ENCODE peak calls at places on chromosomes 13 and 19, in ten cellular contexts. V is brain microvascular endothelial cell; D is activated CD4-positive, alpha-beta T cell treated with anti-CD3 and anti-CD28 coated beads, Interleukin-2, amount 50 U/mL, for 48 hours; R is neuronal stem cell; C is PC-9; J is thoracic aorta; M is AG20443; X is stomach; F is T-helper 1 cell; P is ascending aorta. T is an unnamed sample.

GRCh38 chr19:53865918-53866696 is 1.6 kb upstream of the MYADM start:
- DNase-seq in V (no peak), D (peak), R (peak), C (peak), J (no peak), M (peak), X (peak), F (peak), P (no peak), T (peak)

GRCh38 chr19:34041922-34042521 is 130.3 kb upstream of the LSM14A start:
- DNase-seq in V (peak), D (peak), R (peak), C (peak), J (peak), M (peak), X (peak), F (peak), P (no peak), T (peak)

GRCh38 chr19:51034704-51035103 is at the start of gene KLK12:
- DNase-seq in V (no peak), D (no peak), R (no peak), C (peak), J (no peak), M (no peak), X (no peak), F (no peak), P (no peak), T (no peak)

GRCh38 chr13:25319781-25320180 is 18.4 kb downstream of the NUP58 start:
- DNase-seq in V (no peak), D (no peak), R (no peak), C (no peak), J (no peak), M (no peak), X (no peak), F (no peak), P (no peak), T (no peak)

GRCh38 chr13:30299746-30300145 is 7.6 kb downstream of the KATNAL1 start:
- DNase-seq in V (no peak), D (no peak), R (no peak), C (no peak), J (no peak), M (no peak), X (no peak), F (no peak), P (no peak), T (no peak)

GRCh38 chr13:48801255-48801654 is 147.5 kb downstream of the CYSLTR2 start:
- DNase-seq in V (peak), D (no peak), R (no peak), C (no peak), J (no peak), M (peak), X (no peak), F (no peak), P (no peak), T (no peak)

GRCh38 chr19:4374451-4375163 is 25.7 kb downstream of the SH3GL1 start:
- DNase-seq in V (peak), D (no peak), R (no peak), C (peak), J (peak), M (peak), X (peak), F (no peak), P (peak), T (peak)

GRCh38 chr13:101157261-101157660 is 259.0 kb downstream of the NALCN start:
- DNase-seq in V (no peak), D (no peak), R (no peak), C (peak), J (no peak), M (peak), X (no peak), F (no peak), P (no peak), T (no peak)

GRCh38 chr19:48250290-48251025 is 5.3 kb downstream of the CARD8 start:
- DNase-seq in V (no peak), D (no peak), R (no peak), C (no peak), J (no peak), M (no peak), X (no peak), F (no peak), P (no peak), T (no peak)

GRCh38 chr13:31421756-31422155 is 222.0 kb downstream of the B3GLCT start:
- DNase-seq in V (no peak), D (no peak), R (no peak), C (no peak), J (no peak), M (no peak), X (no peak), F (no peak), P (no peak), T (no peak)

GRCh38 chr13:31042084-31042483 is 109.6 kb downstream of the TEX26 start:
- DNase-seq in V (no peak), D (no peak), R (no peak), C (no peak), J (no peak), M (no peak), X (no peak), F (no peak), P (no peak), T (no peak)

GRCh38 chr19:40625406-40626120 is 24.4 kb downstream of the LTBP4 start:
- DNase-seq in V (no peak), D (no peak), R (no peak), C (no peak), J (no peak), M (no peak), X (no peak), F (no peak), P (no peak), T (no peak)

GRCh38 chr19:38735257-38735686 is 9.0 kb downstream of the CAPN12 start:
- DNase-seq in V (no peak), D (peak), R (no peak), C (peak), J (no peak), M (no peak), X (peak), F (peak), P (no peak), T (no peak)

GRCh38 chr19:12785431-12786011 is 5.8 kb upstream of the JUNB start:
- DNase-seq in V (no peak), D (peak), R (no peak), C (no peak), J (no peak), M (no peak), X (no peak), F (no peak), P (no peak), T (peak)

GRCh38 chr13:90239130-90239529 is 1108.4 kb upstream of the MIR17HG start:
- DNase-seq in V (no peak), D (no peak), R (no peak), C (no peak), J (no peak), M (no peak), X (no peak), F (no peak), P (no peak), T (no peak)

GRCh38 chr13:42746846-42747245 is 34.5 kb upstream of the FAM216B start:
- DNase-seq in V (no peak), D (no peak), R (no peak), C (no peak), J (no peak), M (no peak), X (no peak), F (no peak), P (no peak), T (no peak)

GRCh38 chr13:110044521-110045200 is 258.3 kb upstream of the IRS2 start:
- DNase-seq in V (no peak), D (no peak), R (no peak), C (no peak), J (no peak), M (peak), X (no peak), F (no peak), P (no peak), T (no peak)

GRCh38 chr19:47020132-47020805 is 632 bp downstream of the NPAS1 start:
- DNase-seq in V (no peak), D (no peak), R (no peak), C (no peak), J (no peak), M (peak), X (no peak), F (no peak), P (no peak), T (no peak)

GRCh38 chr13:36850790-36851438 is 31.9 kb downstream of the RFXAP start:
- DNase-seq in V (no peak), D (peak), R (no peak), C (no peak), J (no peak), M (no peak), X (no peak), F (no peak), P (no peak), T (peak)

T was measured in HL-60.